ENCODE peak calls at places on chromosomes 3 and 15, in ten cellular contexts. B, N, A, R, H, T, Y, F, E and J are unnamed samples.

GRCh38 chr15:48695835-48696573 is 50.5 kb upstream of the FBN1 start:
- DNase-seq in B (no peak), N (no peak), A (no peak), R (no peak), H (no peak), T (no peak), Y (no peak), F (no peak), E (no peak), J (no peak)

GRCh38 chr3:134074790-134075567 is 45.3 kb upstream of the SLCO2A1 start:
- DNase-seq in B (no peak), N (no peak), A (no peak), R (no peak), H (no peak), T (no peak), Y (no peak), F (peak), E (no peak), J (no peak)

GRCh38 chr3:40109641-40110490 is 199.6 kb upstream of the EIF1B start:
- DNase-seq in B (no peak), N (peak), A (no peak), R (no peak), H (no peak), T (no peak), Y (no peak), F (no peak), E (no peak), J (peak)

GRCh38 chr3:143016321-143016972 is 15.1 kb downstream of the U2SURP start:
- DNase-seq in B (no peak), N (no peak), A (no peak), R (no peak), H (no peak), T (no peak), Y (peak), F (no peak), E (no peak), J (no peak)

GRCh38 chr3:185688808-185689207 is 102.7 kb downstream of the SENP2 start:
- DNase-seq in B (no peak), N (peak), A (peak), R (peak), H (peak), T (no peak), Y (no peak), F (no peak), E (no peak), J (no peak)

GRCh38 chr15:39946862-39947261 is 12.9 kb downstream of the EIF2AK4 start:
- DNase-seq in B (no peak), N (no peak), A (no peak), R (peak), H (no peak), T (no peak), Y (no peak), F (no peak), E (no peak), J (no peak)

GRCh38 chr3:38021196-38021595 is 8.2 kb downstream of the PLCD1 start:
- DNase-seq in B (no peak), N (no peak), A (no peak), R (no peak), H (no peak), T (no peak), Y (no peak), F (no peak), E (no peak), J (no peak)

GRCh38 chr3:190169243-190169642 is 48.5 kb upstream of the P3H2 start:
- DNase-seq in B (no peak), N (no peak), A (no peak), R (no peak), H (no peak), T (no peak), Y (peak), F (no peak), E (no peak), J (no peak)

GRCh38 chr3:56954125-56954524 is 106.3 kb upstream of the SPATA12 start:
- DNase-seq in B (no peak), N (no peak), A (no peak), R (no peak), H (no peak), T (peak), Y (no peak), F (no peak), E (no peak), J (no peak)

DNA sequence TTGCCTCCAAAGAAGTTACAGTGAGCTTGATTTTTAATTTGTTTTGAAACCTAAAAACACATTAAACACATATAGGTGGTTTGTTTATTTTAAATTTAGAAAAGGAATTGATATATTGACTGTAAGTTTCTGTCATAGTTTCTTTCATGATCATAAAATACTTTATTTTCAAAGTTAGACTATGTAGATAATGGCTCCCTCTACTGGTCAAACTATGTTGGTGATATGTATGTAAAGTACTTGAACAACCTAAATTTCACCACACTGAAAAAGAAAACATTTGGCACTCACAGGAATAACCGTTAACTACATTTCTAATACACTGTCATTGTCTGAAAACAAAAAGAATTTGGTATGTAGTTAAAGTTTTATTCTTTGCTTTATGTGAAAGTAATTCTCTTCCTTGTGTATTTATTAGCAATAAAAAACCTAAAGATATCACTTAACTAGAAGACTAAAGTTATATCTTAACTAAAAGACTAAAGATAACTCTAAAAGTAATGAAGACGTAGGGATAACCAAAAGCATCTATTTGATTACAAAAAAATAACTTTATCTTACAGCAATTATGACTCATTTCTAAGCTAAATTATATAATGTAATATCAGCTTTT is 427.5 kb downstream of the VGLL3 start:
- DNase-seq in B (no peak), N (peak), A (peak), R (peak), H (no peak), T (no peak), Y (peak), F (no peak), E (no peak), J (peak)
- TF ChIP-seq CTCF in B (peak), N (peak), A (peak), R (peak), H (peak), T (peak), Y (peak), F (peak), E (peak), J (peak)

GRCh38 chr3:89314454-89314853 is 207.0 kb downstream of the EPHA3 start:
- DNase-seq in B (no peak), N (peak), A (no peak), R (peak), H (no peak), T (no peak), Y (peak), F (no peak), E (peak), J (peak)

GRCh38 chr3:89315750-89316149 is 208.3 kb downstream of the EPHA3 start:
- DNase-seq in B (no peak), N (no peak), A (no peak), R (no peak), H (no peak), T (no peak), Y (no peak), F (no peak), E (no peak), J (no peak)

DNA sequence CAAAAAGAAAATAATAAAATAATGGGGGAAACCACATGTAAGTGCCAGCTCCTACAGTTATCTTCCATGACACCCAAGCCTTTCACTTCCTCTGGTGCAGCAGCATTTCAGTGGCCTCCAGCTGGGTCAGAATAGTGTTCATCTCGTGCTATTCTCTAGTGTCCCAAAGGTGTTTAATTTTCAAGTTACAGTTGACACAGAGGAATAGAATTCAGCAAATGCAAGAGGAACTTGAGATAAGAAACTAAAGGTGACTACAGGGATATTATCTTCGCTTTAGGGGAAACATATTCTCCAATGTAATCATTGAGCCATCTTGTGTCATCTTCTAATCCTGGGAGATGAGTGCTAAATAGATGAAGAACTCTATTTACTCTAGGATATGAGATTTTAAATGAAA is 212.8 kb downstream of the EPHA3 start:
- DNase-seq in B (no peak), N (no peak), A (no peak), R (no peak), H (no peak), T (no peak), Y (no peak), F (no peak), E (no peak), J (no peak)
- TF ChIP-seq CTCF in B (no peak), N (no peak), A (no peak), R (no peak), H (no peak), T (no peak), Y (no peak), F (no peak), E (no peak), J (no peak)

DNA sequence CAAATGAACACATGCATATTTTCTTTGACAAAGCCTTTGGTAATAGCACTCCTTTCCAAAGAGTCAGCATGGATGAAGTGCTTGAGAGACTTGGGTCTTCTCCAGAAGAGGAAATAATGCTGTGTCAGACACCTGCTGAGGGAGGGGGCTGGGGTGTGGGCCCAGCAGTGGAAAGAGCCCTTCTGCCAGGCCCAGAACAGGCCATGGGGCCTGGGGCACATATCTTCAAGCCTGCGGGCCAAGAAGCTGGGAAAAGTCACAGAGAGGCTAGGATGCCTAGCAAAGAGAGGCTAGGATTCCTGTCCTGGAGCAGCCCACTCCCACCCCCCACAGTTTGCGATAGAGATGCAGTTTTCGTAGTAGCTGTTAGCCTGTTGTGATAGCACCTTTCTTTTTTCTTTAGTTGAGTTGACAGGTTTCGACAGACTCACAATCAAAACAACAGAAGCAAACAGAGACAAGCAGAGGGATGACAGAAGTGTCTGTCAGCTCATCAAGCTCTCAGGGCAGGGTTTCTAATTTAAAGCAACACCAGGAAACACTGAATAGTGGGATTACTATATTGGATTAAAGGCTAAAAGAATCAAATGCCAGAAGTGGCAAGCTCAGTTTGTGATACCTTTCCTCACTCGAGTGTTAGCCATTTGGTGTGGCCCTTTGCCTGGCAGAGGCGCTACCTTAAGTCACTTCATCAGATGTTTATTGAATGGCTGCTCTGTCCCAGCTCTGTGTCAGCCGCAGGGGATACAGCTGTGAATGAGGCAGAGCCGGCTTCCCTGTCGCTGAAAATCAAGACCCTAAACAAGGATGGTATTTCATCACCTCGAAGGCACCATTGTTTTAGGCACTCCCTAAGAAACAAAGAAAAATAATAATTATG is 19.0 kb downstream of the CMTM7 start:
- DNase-seq in B (no peak), N (no peak), A (no peak), R (no peak), H (no peak), T (no peak), Y (no peak), F (no peak), E (peak), J (no peak)
- TF ChIP-seq CTCF in B (no peak), N (no peak), A (no peak), R (no peak), H (no peak), T (no peak), Y (no peak), F (no peak), E (no peak), J (no peak)

DNA sequence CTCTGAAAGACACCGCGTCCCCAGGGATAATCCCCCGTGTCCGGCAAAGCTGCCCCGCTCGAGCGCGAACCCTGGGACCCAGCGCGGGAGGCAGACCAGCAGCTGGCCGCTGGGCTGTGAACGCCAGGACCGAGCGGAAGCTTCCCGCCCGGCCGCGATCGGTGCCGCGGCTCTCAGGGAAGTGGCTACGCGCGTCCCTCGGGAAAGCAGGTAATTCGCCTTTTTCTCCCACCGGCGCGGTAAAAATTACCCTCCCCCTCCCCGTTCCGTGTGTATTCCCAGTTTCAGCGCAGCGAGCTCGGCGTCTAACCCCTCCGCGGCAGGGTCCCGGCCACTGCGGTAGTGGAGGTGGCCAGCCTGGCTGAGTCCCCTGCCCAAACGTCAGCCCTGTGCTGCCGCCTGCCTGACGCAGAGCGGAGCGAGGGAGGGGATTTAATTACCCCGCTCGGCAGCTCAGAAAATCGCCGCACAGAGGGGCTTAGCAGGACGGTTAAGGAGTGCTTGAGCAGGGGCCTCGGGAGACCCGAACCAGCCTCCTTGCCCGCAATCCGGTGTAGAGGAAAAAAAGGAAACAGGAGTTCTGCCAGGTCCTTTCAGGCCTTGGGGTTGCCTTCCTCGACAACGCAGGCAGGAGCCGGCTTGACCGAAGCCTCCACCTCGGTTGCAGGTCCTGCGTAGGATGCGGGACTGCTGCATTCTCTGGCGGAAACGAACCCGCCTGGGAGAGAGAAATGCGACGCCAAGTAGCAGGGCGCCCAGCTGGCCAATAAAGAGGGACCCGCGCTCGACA is 2.9 kb downstream of the GATA2 start:
- DNase-seq in B (no peak), N (peak), A (no peak), R (peak), H (peak), T (peak), Y (no peak), F (no peak), E (peak), J (peak)
- TF ChIP-seq CTCF in B (no peak), N (peak), A (peak), R (peak), H (peak), T (no peak), Y (no peak), F (peak), E (no peak), J (no peak)

GRCh38 chr15:84634228-84634837 is 19.8 kb downstream of the WDR73 start:
- DNase-seq in B (no peak), N (no peak), A (no peak), R (no peak), H (no peak), T (no peak), Y (no peak), F (no peak), E (no peak), J (no peak)
- TF ChIP-seq CTCF in B (no peak), N (no peak), A (no peak), R (no peak), H (no peak), T (no peak), Y (no peak), F (no peak), E (no peak), J (no peak)

GRCh38 chr15:83209333-83209732 is 1.7 kb upstream of the HDGFL3 start:
- DNase-seq in B (no peak), N (peak), A (no peak), R (no peak), H (no peak), T (no peak), Y (no peak), F (no peak), E (peak), J (no peak)
- TF ChIP-seq CTCF in B (no peak), N (no peak), A (no peak), R (no peak), H (no peak), T (no peak), Y (no peak), F (no peak), E (peak), J (no peak)

GRCh38 chr3:51799879-51800757 is 21.1 kb upstream of the IQCF6 start:
- DNase-seq in B (peak), N (peak), A (peak), R (peak), H (peak), T (peak), Y (peak), F (no peak), E (peak), J (peak)
- TF ChIP-seq CTCF in B (peak), N (peak), A (peak), R (peak), H (peak), T (peak), Y (peak), F (peak), E (peak), J (peak)